ENCODE peak calls at places on chromosomes 2 and 18, in four cellular contexts. H, E, R and A are unnamed samples.

GRCh38 chr18:39313992-39314391 is 1748.4 kb upstream of the CELF4 start:
- DNase-seq in H (no peak), E (peak), R (no peak), A (no peak)

GRCh38 chr2:206275274-206276160 is 1.1 kb downstream of the ZDBF2 start:
- DNase-seq in H (no peak), E (no peak), R (peak), A (peak)

GRCh38 chr2:197137826-197138480 is 172.6 kb downstream of the ANKRD44 start:
- DNase-seq in H (no peak), E (no peak), R (peak), A (peak)

GRCh38 chr2:106970471-106971261 is 84.7 kb upstream of the ST6GAL2 start:
- DNase-seq in H (no peak), E (no peak), R (peak), A (peak)

GRCh38 chr18:73739098-73739497 is 408.5 kb downstream of the FBXO15 start:
- DNase-seq in H (no peak), E (no peak), R (no peak), A (no peak)

GRCh38 chr2:60641866-60642788 is 88.7 kb upstream of the BCL11A start:
- DNase-seq in H (no peak), E (peak), R (peak), A (peak)

GRCh38 chr18:70221156-70221910 is 15.8 kb upstream of the RTTN start:
- DNase-seq in H (no peak), E (no peak), R (no peak), A (no peak)

GRCh38 chr2:128710770-128711169 is 392.1 kb upstream of the HS6ST1 start:
- DNase-seq in H (no peak), E (no peak), R (no peak), A (no peak)

GRCh38 chr2:41579811-41580210 is 468.0 kb upstream of the PKDCC start:
- DNase-seq in H (no peak), E (no peak), R (no peak), A (peak)

GRCh38 chr2:82538590-82538989 is 1920.5 kb downstream of the SUCLG1 start:
- DNase-seq in H (no peak), E (no peak), R (no peak), A (no peak)

GRCh38 chr2:201471732-201472395 is 20.3 kb downstream of the STRADB start:
- DNase-seq in H (no peak), E (no peak), R (peak), A (peak)